ENCODE peak calls at places on chromosomes 11 and 22, in four cellular contexts. H is HCT116, Y is endothelial cell of umbilical vein, C is HL-60. B is an unnamed sample. For H3K27me3, the result is how much of the 10 kb centered on the place peaks cover.

GRCh38 chr22:31243339-31244043 is 31.4 kb downstream of the LIMK2 start:
- DNase-seq in H (peak), Y (peak), C (no peak), B (no peak)

GRCh38 chr22:31857247-31857646 is 87.1 kb upstream of the YWHAH start:
- DNase-seq in H (no peak), Y (no peak), C (no peak), B (no peak)

GRCh38 chr22:34414467-34415440 is 494.5 kb upstream of the LARGE1 start:
- DNase-seq in H (peak), Y (no peak), C (peak), B (no peak)

GRCh38 chr22:27242917-27243589 is 558.5 kb downstream of the MN1 start:
- DNase-seq in H (no peak), Y (no peak), C (no peak), B (no peak)

GRCh38 chr11:30960387-30960992 is 374.3 kb upstream of the MPPED2 start:
- DNase-seq in H (peak), Y (peak), C (no peak), B (no peak)

GRCh38 chr11:130390071-130390758 is 38.2 kb downstream of the ADAMTS8 start:
- DNase-seq in H (peak), Y (peak), C (no peak), B (no peak)

GRCh38 chr22:49025791-49026475 is 801.7 kb downstream of the BRD1 start:
- DNase-seq in H (no peak), Y (no peak), C (no peak), B (no peak)

GRCh38 chr11:69444381-69445130 is 36.9 kb upstream of the LINC01488 start:
- DNase-seq in H (no peak), Y (no peak), C (peak), B (peak)

GRCh38 chr11:68632802-68633201 is 51.5 kb upstream of the GAL start:
- DNase-seq in H (peak), Y (peak), C (peak), B (no peak)

GRCh38 chr22:27679722-27680488 is 121.7 kb downstream of the MN1 start:
- DNase-seq in H (no peak), Y (no peak), C (no peak), B (no peak)

GRCh38 chr11:60973699-60974098 is 2.2 kb downstream of the CD6 start:
- DNase-seq in H (no peak), Y (no peak), C (no peak), B (no peak)

GRCh38 chr11:60971520-60971919 is at the start of gene CD6:
- DNase-seq in H (no peak), Y (no peak), C (peak), B (no peak)

GRCh38 chr11:60977224-60977623 is 5.7 kb downstream of the CD6 start:
- DNase-seq in H (no peak), Y (no peak), C (no peak), B (no peak)

GRCh38 chr11:60972182-60973030 is 926 bp downstream of the CD6 start:
- DNase-seq in H (no peak), Y (no peak), C (no peak), B (no peak)

GRCh38 chr11:60974726-60975125 is 3.2 kb downstream of the CD6 start:
- DNase-seq in H (no peak), Y (no peak), C (no peak), B (no peak)
- TF ChIP-seq POLR2AphosphoS5 in H (no peak), Y (no peak), C (no peak), B (no peak)

DNA sequence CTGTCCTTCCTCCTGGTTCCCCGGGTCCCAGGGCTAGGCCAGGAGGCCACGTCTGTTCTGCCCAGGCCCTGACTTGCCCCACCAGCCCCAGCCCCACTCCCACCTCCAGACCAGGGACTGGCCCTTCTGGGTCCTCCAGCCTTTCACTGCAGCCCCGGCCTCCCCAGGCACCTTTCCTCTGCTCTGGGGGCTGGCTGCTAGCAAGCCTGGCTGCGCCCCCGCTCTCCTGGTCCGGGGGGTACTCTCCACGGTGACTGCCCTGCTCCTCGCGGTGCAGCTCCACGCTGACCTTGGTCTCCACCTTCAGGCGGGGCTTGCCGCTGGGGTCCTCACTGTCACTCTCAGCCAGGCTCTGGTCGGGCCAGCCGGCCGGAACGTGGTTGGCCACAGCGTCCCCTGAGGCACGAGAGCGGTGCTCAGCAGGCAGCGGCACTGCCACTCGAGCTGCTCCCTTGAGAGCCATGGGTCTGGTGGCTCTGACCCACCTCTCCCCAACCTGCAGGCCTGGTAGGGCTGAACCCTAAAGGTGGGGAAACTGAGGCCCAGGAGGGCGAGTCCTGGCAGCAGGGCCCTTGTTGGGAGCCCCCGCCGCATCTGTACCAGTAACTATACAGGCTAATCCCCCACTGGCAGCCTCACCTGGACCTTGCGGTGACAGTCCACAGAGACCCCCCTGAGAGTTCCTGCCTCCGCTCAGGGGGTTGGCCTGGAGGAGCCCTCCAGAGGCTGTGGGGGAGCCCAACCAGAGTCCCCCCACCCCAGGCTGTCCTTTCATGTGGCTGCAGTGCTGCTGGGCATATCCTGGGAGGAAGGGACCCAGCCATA is 29.0 kb downstream of the TRMU start:
- DNase-seq in H (no peak), Y (no peak), C (no peak), B (no peak)
- H3K27me3 ChIP-seq in H (under half), Y (under half), C (under half), B (under half)

GRCh38 chr22:39724390-39724789 is 153.8 kb downstream of the CACNA1I start:
- DNase-seq in H (peak), Y (no peak), C (no peak), B (peak)
- H3K27ac ChIP-seq in H (no peak), Y (no peak), C (no peak), B (no peak)

GRCh38 chr11:104122008-104122635 is 41.8 kb downstream of the PDGFD start:
- DNase-seq in H (no peak), Y (no peak), C (no peak), B (no peak)

GRCh38 chr11:104126464-104126863 is 37.5 kb downstream of the PDGFD start:
- DNase-seq in H (no peak), Y (no peak), C (no peak), B (no peak)

GRCh38 chr11:104118105-104118762 is 45.7 kb downstream of the PDGFD start:
- DNase-seq in H (no peak), Y (no peak), C (no peak), B (no peak)

GRCh38 chr11:104124979-104125378 is 39.0 kb downstream of the PDGFD start:
- DNase-seq in H (no peak), Y (peak), C (no peak), B (no peak)

DNA sequence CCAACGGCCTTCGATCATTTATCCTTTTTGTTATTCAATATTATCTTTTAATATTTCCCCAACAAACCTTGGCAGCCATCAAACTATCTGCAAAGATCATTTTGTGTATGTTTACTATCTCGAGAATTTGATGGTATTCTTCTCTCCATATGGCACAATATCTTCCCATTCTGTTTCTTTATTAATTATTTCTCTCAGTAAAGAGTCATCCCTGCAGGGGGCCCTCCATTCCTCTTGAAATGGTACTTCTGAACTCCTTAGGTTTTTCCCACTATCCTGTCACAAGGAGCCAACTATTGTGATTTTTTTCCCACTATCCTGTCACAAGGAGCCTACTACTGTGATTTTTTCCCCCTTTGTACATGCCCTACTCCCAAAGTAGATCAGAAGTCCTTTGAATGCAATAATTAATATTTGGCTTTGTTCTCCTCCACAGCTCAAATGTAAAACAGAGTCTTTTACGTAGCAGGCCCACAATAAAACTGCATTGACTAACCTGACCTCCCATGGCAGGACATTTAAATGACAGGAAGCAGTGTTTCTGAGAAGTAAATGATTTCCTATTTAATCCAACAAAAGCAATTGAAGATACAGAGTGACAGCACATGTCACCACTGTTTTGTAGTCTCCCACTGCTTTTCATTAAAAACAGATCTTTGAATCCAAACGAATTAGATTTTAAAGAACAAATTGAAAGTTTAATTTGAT is 43.3 kb downstream of the PDGFD start:
- DNase-seq in H (no peak), Y (peak), C (no peak), B (no peak)
- TF ChIP-seq POLR2AphosphoS5 in H (no peak), Y (no peak), C (no peak), B (no peak)

GRCh38 chr11:131633978-131634377 is 263.6 kb downstream of the NTM start:
- DNase-seq in H (no peak), Y (no peak), C (no peak), B (no peak)
- H3K27me3 ChIP-seq in H (under half), Y (under half), C (under half), B (under half)

GRCh38 chr11:45285289-45285828 is 782 bp downstream of the SYT13 start:
- DNase-seq in H (no peak), Y (no peak), C (no peak), B (no peak)

GRCh38 chr11:45287316-45287903 is 1.3 kb upstream of the SYT13 start:
- DNase-seq in H (no peak), Y (no peak), C (no peak), B (no peak)

GRCh38 chr11:45289369-45289768 is 3.2 kb upstream of the SYT13 start:
- DNase-seq in H (no peak), Y (no peak), C (no peak), B (no peak)

GRCh38 chr11:45288395-45288794 is 2.3 kb upstream of the SYT13 start:
- DNase-seq in H (no peak), Y (no peak), C (no peak), B (no peak)

DNA sequence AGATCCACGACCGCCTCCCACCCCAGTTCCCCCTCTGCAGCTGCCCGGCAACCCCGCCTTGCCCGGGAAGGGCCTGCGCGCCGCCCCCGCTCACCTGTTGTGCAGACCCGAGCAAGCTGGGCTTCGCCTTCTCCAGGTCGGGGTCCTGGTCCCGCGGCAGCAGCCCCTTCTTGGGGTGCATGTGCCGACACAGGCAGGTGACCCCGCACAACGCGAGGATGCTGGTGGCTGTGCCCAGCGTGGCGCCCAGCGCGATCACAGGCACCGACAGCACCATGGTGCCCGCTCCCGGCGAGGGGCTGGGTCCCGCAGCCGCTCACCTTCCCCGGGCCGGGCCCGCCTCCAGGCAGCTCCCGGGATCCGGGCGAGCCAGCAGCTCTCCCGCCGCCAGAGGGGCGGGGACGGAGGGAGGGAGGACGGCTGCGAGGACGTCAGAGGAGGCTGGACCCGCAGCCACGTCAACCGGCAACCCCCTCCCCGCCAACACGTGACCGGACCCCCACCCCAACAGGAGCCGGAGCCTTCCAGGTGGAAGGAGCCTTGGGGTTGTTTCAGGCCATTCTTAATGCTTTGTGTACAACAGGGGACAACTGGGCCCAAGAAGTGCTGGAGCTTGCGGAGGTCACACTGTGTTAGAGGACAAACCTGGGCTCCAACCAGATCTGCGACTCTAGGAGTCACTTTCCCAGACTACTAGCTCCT is at the start of gene SYT13:
- DNase-seq in H (no peak), Y (no peak), C (no peak), B (no peak)
- H3K27ac ChIP-seq in H (no peak), Y (no peak), C (no peak), B (no peak)

DNA sequence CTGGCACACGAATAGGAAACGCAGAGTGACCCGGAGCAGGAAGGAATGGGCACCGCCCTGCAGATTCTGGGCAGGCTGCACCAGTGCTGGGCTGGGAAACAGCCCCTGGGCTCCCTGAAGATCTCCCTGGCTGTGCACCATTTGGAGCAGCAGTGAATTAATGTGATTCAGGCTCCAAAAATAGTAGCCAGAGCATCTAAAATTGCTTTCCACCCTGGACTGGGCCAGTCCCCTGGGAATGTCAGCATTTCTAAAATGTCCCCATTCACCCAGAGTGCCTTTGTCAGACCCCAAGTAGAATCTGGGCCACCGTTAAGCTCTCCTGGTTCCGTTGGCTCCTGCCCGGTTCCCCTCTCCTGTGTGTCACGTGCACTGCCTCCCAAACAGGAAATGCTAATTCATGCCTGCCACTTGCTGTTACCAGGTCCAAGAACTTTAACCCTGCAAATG is 18.5 kb downstream of the IRAG1 start:
- DNase-seq in H (no peak), Y (no peak), C (no peak), B (no peak)
- TF ChIP-seq POLR2AphosphoS5 in H (no peak), Y (no peak), C (no peak), B (no peak)

GRCh38 chr22:50715776-50716175 is 22.2 kb upstream of the ACR start:
- DNase-seq in H (no peak), Y (no peak), C (no peak), B (no peak)
- H3K27me3 ChIP-seq in H (under half), Y (under half), C (under half), B (under half)

GRCh38 chr11:121671276-121672168 is 218.8 kb upstream of the SORL1-AS1 start:
- DNase-seq in H (no peak), Y (no peak), C (no peak), B (no peak)

GRCh38 chr11:121669422-121669821 is 216.7 kb upstream of the SORL1-AS1 start:
- DNase-seq in H (no peak), Y (no peak), C (no peak), B (no peak)

GRCh38 chr11:121670792-121671275 is 218.1 kb upstream of the SORL1-AS1 start:
- DNase-seq in H (no peak), Y (no peak), C (no peak), B (no peak)

GRCh38 chr11:121672630-121673487 is 220.1 kb upstream of the SORL1-AS1 start:
- DNase-seq in H (no peak), Y (no peak), C (no peak), B (no peak)
- H3K27ac ChIP-seq in H (no peak), Y (no peak), C (no peak), B (peak)

B was measured in breast epithelium.